ENCODE peak calls at places on chromosome 13, in five cellular contexts. U is H54, S is right lobe of liver, O is gastrocnemius medialis, Y is heart left ventricle. W is an unnamed sample.
A peak's percentile ranks its signal among the peaks of the same experiment; 100 is the strongest.

GRCh38 chr13:20525144-20525600 is 485 bp downstream of the CRYL1 start:
- DNase-seq in U (no peak), S (peak; percentile 60), O (peak; percentile 33), Y (peak; percentile 71), W (peak; percentile 26)

GRCh38 chr13:81480634-81481033 is 1139.7 kb upstream of the SPRY2 start:
- DNase-seq in U (no peak), S (no peak), O (no peak), Y (no peak), W (no peak)

GRCh38 chr13:44762946-44763345 is 186.8 kb upstream of the TSC22D1 start:
- DNase-seq in U (no peak), S (no peak), O (no peak), Y (no peak), W (no peak)

GRCh38 chr13:22915442-22916082 is 265.2 kb upstream of the SGCG start:
- DNase-seq in U (no peak), S (peak; percentile 45), O (no peak), Y (peak; percentile 72), W (peak; percentile 89)

GRCh38 chr13:92512852-92513251 is 713.8 kb upstream of the GPC6 start:
- DNase-seq in U (no peak), S (peak; percentile 41), O (no peak), Y (no peak), W (no peak)

GRCh38 chr13:42740753-42741152 is 40.6 kb upstream of the FAM216B start:
- DNase-seq in U (no peak), S (no peak), O (peak; percentile 23), Y (peak; percentile 61), W (peak; percentile 35)

GRCh38 chr13:31377946-31378345 is 178.2 kb downstream of the B3GLCT start:
- DNase-seq in U (no peak), S (no peak), O (no peak), Y (no peak), W (no peak)

GRCh38 chr13:61410669-61411297 is 4.9 kb downstream of the PCDH20 start:
- DNase-seq in U (no peak), S (no peak), O (no peak), Y (no peak), W (no peak)

GRCh38 chr13:20901668-20902437 is 693 bp downstream of the XPO4 start:
- DNase-seq in U (peak; percentile 30), S (peak; percentile 57), O (peak; percentile 72), Y (no peak), W (peak; percentile 42)

GRCh38 chr13:25371158-25371557 is 616 bp upstream of the ATP8A2 start:
- DNase-seq in U (no peak), S (no peak), O (no peak), Y (no peak), W (no peak)

GRCh38 chr13:40609972-40610726 is 56.3 kb downstream of the FOXO1 start:
- DNase-seq in U (no peak), S (no peak), O (peak; percentile 81), Y (no peak), W (no peak)

GRCh38 chr13:29532821-29533220 is 62.7 kb downstream of the SLC7A1 start:
- DNase-seq in U (no peak), S (no peak), O (no peak), Y (no peak), W (no peak)

GRCh38 chr13:24630121-24630520 is 50.1 kb upstream of the ATP12A start:
- DNase-seq in U (no peak), S (no peak), O (no peak), Y (no peak), W (no peak)

GRCh38 chr13:25319781-25320180 is 18.4 kb downstream of the NUP58 start:
- DNase-seq in U (no peak), S (no peak), O (no peak), Y (no peak), W (no peak)

GRCh38 chr13:44068169-44068568 is 188.5 kb downstream of the LACC1 start:
- DNase-seq in U (no peak), S (no peak), O (no peak), Y (no peak), W (no peak)

GRCh38 chr13:40254394-40254793 is 412.0 kb downstream of the FOXO1 start:
- DNase-seq in U (no peak), S (no peak), O (no peak), Y (no peak), W (no peak)

DNA sequence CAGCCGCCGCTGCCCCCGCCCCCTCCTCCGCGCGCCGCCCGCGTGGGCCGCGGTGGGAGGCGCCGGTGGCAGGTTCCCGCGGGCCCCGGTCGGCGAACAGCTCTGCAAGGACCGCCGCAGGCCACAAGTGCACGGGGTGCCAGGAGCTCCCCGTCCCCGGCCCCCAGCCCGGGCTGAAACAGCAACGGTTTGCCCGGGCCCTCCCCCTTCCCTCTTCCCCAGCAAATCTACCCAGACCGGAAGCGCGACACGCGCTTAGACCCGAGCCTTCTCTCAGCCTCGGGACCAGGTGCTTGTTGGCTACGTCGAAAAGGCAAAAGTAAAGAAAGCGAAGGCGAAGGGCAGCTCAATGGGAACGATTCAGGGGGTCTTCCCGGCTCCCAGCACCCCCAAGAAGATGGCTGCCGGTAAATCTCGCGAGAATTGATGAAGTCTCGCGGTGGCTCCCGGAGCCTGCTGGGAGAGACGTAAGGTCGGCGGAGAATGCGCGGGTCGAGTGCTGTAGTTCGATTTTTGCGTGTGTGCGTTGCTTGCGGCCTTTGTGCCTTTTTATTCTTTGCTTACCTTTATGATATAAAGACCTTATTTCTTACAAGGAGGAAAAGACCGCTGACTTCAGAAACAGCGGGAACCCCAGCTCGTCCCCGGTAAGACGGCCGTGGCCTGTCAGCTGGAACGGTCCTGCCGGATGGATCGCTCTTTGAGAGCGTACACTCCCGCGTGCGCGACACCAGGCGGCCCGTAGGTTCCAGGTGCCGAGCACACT is at the start of gene RBM26:
- DNase-seq in U (peak; percentile 73), S (peak; percentile 94), O (peak; percentile 90), Y (peak; percentile 96), W (peak; percentile 95)
- TF ChIP-seq POLR2A in U (peak; percentile 75), S (peak; percentile 61), O (peak; percentile 51), Y (peak; percentile 49), W (peak; percentile 21)

DNA sequence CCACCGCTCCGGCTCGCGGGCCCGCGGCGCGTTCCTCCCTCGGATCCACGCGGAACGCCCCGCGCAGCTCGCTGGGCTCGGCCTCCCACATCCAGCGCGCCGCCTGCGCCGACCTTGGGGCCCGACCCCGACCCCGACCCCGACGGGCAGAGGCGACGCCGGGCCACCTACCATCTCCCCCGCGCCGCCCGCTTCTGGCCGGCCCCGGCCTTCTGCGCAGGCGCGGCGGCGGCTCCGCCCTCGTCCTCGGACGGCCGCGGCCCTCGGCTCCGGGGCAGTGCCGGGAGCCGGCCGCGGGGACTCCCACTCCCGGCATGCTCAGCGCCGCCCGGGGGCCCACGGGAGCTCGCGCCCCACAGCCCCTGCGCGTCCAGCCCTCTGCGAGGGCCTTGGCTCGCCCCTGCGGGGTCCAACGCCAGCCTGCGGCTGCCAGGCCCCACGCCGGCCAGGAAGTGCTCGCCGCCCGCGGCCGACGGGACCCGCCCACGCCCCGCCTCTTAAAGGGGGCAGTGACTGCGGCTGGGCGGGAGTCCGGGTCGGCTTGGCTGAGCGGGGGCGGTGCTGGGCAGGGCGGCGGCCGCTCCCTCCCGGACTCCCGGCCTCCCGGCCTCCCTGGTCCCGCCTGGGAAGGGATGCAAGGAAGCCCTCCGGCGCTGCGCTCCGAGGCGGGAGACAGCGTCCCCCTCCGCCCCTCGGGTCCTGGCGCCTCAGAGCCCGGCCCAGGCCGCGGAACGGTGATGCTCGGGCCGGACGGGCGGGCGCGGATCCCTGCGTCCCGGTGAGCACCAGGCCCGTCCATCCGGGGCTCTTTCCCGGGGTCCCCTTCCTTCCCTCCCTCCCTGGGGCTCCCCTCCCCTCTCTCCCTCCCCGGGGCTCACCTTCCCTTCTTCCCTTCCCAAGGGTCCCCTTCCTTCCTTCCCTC is at the start of gene DCUN1D2:
- DNase-seq in U (peak; percentile 97), S (peak; percentile 96), O (peak; percentile 94), Y (peak; percentile 98), W (peak; percentile 94)
- TF ChIP-seq POLR2A in U (peak; percentile 75), S (peak; percentile 88), O (peak; percentile 94), Y (peak; percentile 88), W (peak; percentile 28)

GRCh38 chr13:114288157-114288591 is 6.8 kb downstream of the UPF3A start:
- DNase-seq in U (no peak), S (no peak), O (no peak), Y (no peak), W (no peak)
- TF ChIP-seq POLR2A in U (no peak), S (no peak), O (no peak), Y (no peak), W (no peak)

DNA sequence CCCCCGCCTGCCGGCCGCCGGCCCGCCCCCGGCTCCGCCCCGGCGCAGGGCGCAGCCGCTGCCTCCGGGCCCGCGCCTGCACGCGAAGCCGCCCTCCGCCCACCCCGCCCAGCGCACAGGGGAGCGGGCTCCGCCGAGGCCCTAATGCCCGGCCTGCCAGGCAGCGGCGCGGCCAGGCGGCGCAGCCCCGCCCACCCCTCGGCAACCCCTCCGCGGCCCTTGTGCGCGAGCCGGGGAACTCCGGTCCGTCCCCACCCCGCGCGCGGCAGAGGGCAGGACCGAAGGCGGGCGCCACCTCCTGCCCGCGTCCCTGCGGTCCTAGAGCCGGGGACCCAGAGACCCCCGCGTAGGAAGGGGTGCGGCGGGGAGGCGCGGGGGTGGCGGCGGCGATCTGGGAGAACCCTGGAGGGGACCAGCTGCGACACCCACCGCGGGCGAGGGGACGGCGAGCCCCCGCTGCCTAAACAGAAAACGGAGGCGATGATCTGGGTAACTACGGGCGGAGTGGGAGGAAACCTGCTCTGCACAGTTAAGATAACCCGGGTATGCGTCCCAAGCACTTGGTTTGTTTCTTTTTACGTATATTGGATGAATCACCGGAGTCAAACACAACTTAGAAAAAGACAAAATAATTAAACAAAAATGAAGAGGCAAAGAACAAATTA is 351 bp upstream of the USP12 start:
- DNase-seq in U (peak; percentile 74), S (peak; percentile 97), O (peak; percentile 91), Y (peak; percentile 96), W (peak; percentile 91)
- TF ChIP-seq POLR2A in U (no peak), S (peak; percentile 75), O (no peak), Y (no peak), W (no peak)

GRCh38 chr13:98576963-98577822 is at the start of gene STK24:
- DNase-seq in U (peak; percentile 73), S (peak; percentile 81), O (peak; percentile 57), Y (peak; percentile 88), W (peak; percentile 58)
- TF ChIP-seq POLR2A in U (peak; percentile 94), S (peak; percentile 62), O (peak; percentile 56), Y (no peak), W (no peak)

DNA sequence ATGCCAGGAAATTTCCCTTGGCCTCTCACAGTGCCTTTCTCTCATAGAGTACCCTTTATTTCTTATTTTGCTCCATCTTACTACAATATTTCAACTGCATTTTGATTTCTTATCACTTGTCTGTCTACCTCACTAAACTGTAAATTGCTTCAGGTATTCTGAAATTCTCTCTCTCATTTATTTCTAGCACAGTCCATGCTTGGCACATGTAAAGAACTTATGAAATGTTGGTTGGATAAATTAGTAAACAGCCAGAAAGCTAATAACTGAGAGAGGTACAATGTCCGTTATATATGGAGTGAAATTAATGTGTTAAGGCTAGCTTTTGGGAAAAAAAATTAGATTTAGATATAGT is 138.3 kb upstream of the RFC3 start:
- DNase-seq in U (no peak), S (no peak), O (no peak), Y (no peak), W (no peak)
- TF ChIP-seq POLR2A in U (no peak), S (no peak), O (no peak), Y (no peak), W (no peak)

DNA sequence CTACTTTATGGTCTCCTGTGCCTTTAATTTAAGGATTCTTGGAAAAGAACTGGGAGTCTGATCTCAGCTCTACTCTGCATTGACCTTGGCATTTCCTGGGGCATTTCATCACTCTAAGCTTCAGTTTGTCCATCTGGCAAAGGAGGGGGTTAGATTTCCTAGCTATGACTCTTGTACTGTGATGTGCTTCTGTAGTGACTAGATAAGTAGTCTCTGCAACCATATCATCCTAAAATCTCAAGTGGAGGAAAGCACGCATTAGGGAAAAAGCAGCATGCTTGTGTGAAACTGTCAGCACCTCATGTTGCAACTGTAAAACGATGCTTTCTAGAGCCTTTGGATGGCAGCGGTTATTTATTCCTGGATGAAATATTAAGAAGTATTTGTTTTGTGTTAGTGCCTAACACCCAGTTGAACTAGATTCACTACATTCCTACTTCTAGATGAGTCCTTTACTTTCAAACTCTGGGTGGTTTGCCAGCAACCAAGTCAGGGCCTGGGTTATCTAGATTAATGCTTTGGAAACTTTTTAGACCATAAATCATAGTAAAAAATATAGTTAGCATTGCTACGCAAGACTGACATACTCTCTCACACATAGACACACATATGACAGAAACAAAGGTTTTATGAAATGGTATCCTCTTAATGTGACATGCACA is 6.8 kb downstream of the WDFY2 start:
- DNase-seq in U (peak; percentile 6), S (no peak), O (peak; percentile 26), Y (no peak), W (peak; percentile 44)
- TF ChIP-seq POLR2A in U (no peak), S (no peak), O (no peak), Y (no peak), W (no peak)